ENCODE peak calls at places on chromosomes 12 and 14, in eight cellular contexts. One of them, this sample, is unnamed.
A peak's percentile ranks its signal among the peaks of the same experiment; 100 is the strongest.

GRCh38 chr12:107873223-107873622 is 98.7 kb downstream of the ASCL4 start:
- DNase-seq in cardiac muscle cell: no peak
- DNase-seq in HepG2: no peak
- DNase-seq in mammary epithelial cell: no peak
- DNase-seq in adipocyte: no peak
- DNase-seq in skeletal muscle cell: no peak
- DNase-seq in fibroblast of the aortic adventitia: no peak
- DNase-seq in aorta: no peak
- DNase-seq in this sample: no peak

GRCh38 chr14:86799244-86799647 is 1193.7 kb downstream of the GALC start:
- DNase-seq in cardiac muscle cell: peak; percentile 95
- DNase-seq in skeletal muscle cell: peak; percentile 94
- DNase-seq in mammary epithelial cell: peak; percentile 97
- DNase-seq in aorta: no peak
- DNase-seq in fibroblast of the aortic adventitia: peak; percentile 99
- DNase-seq in HepG2: peak; percentile 72
- DNase-seq in adipocyte: peak; percentile 93
- DNase-seq in this sample: peak; percentile 90

GRCh38 chr14:38127356-38127755 is 80.3 kb upstream of the SSTR1 start:
- DNase-seq in HepG2: no peak
- DNase-seq in adipocyte: no peak
- DNase-seq in fibroblast of the aortic adventitia: no peak
- DNase-seq in aorta: no peak
- DNase-seq in mammary epithelial cell: no peak
- DNase-seq in cardiac muscle cell: no peak
- DNase-seq in skeletal muscle cell: no peak
- DNase-seq in this sample: no peak

GRCh38 chr12:109763201-109763841 is 49.7 kb downstream of the FAM222A start:
- DNase-seq in HepG2: no peak
- DNase-seq in aorta: peak; percentile 9
- DNase-seq in fibroblast of the aortic adventitia: peak; percentile 35
- DNase-seq in skeletal muscle cell: no peak
- DNase-seq in adipocyte: peak; percentile 3
- DNase-seq in mammary epithelial cell: peak; percentile 84
- DNase-seq in cardiac muscle cell: peak; percentile 28
- DNase-seq in this sample: peak; percentile 22

GRCh38 chr12:96878704-96879103 is 28.4 kb upstream of the NEDD1 start:
- DNase-seq in fibroblast of the aortic adventitia: peak; percentile 91
- DNase-seq in skeletal muscle cell: no peak
- DNase-seq in HepG2: no peak
- DNase-seq in cardiac muscle cell: peak; percentile 85
- DNase-seq in aorta: no peak
- DNase-seq in mammary epithelial cell: no peak
- DNase-seq in adipocyte: peak; percentile 46
- DNase-seq in this sample: no peak

GRCh38 chr12:11666131-11666530 is 16.7 kb downstream of the ETV6 start:
- DNase-seq in aorta: no peak
- DNase-seq in adipocyte: no peak
- DNase-seq in mammary epithelial cell: no peak
- DNase-seq in cardiac muscle cell: no peak
- DNase-seq in HepG2: no peak
- DNase-seq in fibroblast of the aortic adventitia: no peak
- DNase-seq in skeletal muscle cell: no peak
- DNase-seq in this sample: no peak

GRCh38 chr14:34103176-34103575 is 152.3 kb upstream of the EGLN3 start:
- DNase-seq in adipocyte: no peak
- DNase-seq in mammary epithelial cell: no peak
- DNase-seq in fibroblast of the aortic adventitia: no peak
- DNase-seq in cardiac muscle cell: no peak
- DNase-seq in HepG2: peak; percentile 63
- DNase-seq in aorta: no peak
- DNase-seq in skeletal muscle cell: no peak
- DNase-seq in this sample: no peak

GRCh38 chr14:60649815-60650381 is 621 bp upstream of the SIX1 start:
- DNase-seq in cardiac muscle cell: no peak
- DNase-seq in HepG2: no peak
- DNase-seq in fibroblast of the aortic adventitia: peak; percentile 48
- DNase-seq in adipocyte: peak; percentile 52
- DNase-seq in skeletal muscle cell: no peak
- DNase-seq in mammary epithelial cell: peak; percentile 11
- DNase-seq in aorta: no peak
- DNase-seq in this sample: no peak

GRCh38 chr14:75821828-75822521 is 159.8 kb downstream of the TGFB3 start:
- DNase-seq in fibroblast of the aortic adventitia: no peak
- DNase-seq in cardiac muscle cell: no peak
- DNase-seq in adipocyte: no peak
- DNase-seq in mammary epithelial cell: peak; percentile 57
- DNase-seq in HepG2: no peak
- DNase-seq in aorta: no peak
- DNase-seq in skeletal muscle cell: no peak
- DNase-seq in this sample: no peak

GRCh38 chr14:92728781-92729364 is 19.6 kb downstream of the LGMN start:
- DNase-seq in adipocyte: no peak
- DNase-seq in mammary epithelial cell: peak; percentile 89
- DNase-seq in fibroblast of the aortic adventitia: no peak
- DNase-seq in cardiac muscle cell: peak; percentile 60
- DNase-seq in aorta: no peak
- DNase-seq in HepG2: no peak
- DNase-seq in skeletal muscle cell: no peak
- DNase-seq in this sample: peak; percentile 80

DNA sequence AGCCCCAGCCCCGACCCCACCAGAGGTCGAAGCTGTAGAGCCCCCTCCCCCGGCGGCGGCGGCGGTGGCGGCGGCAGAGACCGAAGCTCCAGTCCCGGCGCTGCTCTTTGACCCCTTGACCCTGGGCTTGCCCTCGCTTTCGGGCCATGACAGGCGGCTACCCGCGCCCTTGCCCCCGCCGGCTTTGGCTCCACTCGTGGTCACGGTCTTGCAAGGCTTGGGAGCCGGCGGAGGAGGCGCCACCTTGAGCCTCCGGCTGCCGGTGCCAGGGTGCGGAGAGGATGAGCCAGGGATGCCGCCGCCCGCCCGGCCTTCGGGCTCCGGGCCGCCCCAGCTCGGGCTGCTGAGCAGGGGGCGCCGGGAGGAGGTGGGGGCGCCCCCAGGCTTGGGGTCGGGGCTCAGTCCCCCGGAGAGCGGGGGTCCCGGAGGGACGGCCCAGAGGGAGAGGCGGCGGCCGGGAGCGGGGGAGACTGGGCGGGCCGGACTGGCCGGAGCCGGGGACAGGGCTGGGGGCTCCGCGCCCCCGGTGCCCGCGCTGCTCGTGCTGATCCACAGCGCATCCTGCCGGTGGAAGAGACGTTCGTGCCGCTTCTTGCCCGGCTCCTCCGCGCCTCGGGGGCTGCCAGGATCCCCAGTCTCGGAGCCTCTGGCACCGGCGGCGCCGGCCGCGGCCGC is 938 bp downstream of the AGAP2 start:
- DNase-seq in adipocyte: peak; percentile 72
- DNase-seq in aorta: no peak
- DNase-seq in fibroblast of the aortic adventitia: no peak
- DNase-seq in skeletal muscle cell: no peak
- DNase-seq in mammary epithelial cell: no peak
- DNase-seq in cardiac muscle cell: peak; percentile 21
- DNase-seq in HepG2: no peak
- DNase-seq in this sample: no peak
- H3K4me3 ChIP-seq in adipocyte: no peak overlapping the region
- H3K4me3 ChIP-seq in aorta: peak overlapping the region; percentile 41
- H3K4me3 ChIP-seq in fibroblast of the aortic adventitia: peak overlapping the region; percentile 42
- H3K4me3 ChIP-seq in skeletal muscle cell: peak overlapping the region; percentile 42
- H3K4me3 ChIP-seq in mammary epithelial cell: peak overlapping the region; percentile 30
- H3K4me3 ChIP-seq in cardiac muscle cell: peak overlapping the region; percentile 24
- H3K4me3 ChIP-seq in HepG2: peak overlapping the region; percentile 48
- H3K4me3 ChIP-seq in this sample: peak overlapping the region; percentile 4

DNA sequence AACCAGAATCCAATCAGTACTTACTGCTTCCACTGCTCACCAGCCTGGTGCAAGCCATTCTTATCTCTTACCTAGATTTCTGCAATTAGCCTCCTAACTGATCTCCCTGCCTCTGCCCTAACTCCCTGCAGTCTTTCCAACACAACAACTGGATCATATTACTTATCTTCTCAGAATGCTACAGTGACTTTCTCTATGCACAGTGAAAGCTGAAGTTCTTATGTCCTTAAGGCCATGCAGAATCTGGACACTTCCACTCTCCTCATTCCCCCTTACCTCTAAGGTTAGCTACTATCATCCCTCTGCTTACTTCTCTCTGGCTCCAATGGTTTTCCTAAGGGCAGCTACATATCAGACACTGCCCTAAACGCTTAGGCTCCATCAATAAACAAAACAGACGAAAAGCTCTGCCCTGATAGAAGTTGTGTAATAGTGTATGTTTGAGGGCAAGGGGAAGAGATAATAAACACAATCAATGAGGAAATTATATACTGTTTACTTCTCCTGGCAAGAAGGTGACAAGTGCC is 4.0 kb downstream of the KTN1 start:
- DNase-seq in cardiac muscle cell: no peak
- DNase-seq in fibroblast of the aortic adventitia: no peak
- DNase-seq in skeletal muscle cell: no peak
- DNase-seq in adipocyte: peak; percentile 50
- DNase-seq in aorta: no peak
- DNase-seq in HepG2: peak; percentile 27
- DNase-seq in mammary epithelial cell: no peak
- DNase-seq in this sample: no peak
- H3K4me3 ChIP-seq in cardiac muscle cell: no peak overlapping the region
- H3K4me3 ChIP-seq in fibroblast of the aortic adventitia: no peak overlapping the region
- H3K4me3 ChIP-seq in skeletal muscle cell: no peak overlapping the region
- H3K4me3 ChIP-seq in adipocyte: no peak overlapping the region
- H3K4me3 ChIP-seq in aorta: no peak overlapping the region
- H3K4me3 ChIP-seq in HepG2: no peak overlapping the region
- H3K4me3 ChIP-seq in mammary epithelial cell: no peak overlapping the region
- H3K4me3 ChIP-seq in this sample: no peak overlapping the region

DNA sequence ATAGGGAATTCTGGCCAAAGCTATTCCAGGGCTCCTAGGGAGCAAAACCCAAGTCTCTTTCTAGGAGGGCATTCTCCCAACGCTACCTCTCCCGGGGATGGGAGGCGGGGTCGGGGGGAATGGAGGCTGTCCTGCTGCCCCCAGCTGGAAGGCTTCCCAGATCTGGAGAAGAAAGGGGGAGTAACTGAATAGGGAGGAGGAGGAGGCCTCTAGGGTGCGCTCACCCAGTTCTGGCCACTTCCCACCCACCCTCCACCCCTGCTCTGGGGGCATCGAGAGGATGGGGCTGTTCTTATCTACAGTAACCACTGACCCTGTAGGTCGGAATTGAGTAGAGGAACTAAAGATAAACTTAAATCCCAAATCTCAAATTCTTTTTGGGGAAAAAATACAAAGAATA is 577 bp upstream of the RNASE1 start:
- DNase-seq in aorta: no peak
- DNase-seq in fibroblast of the aortic adventitia: no peak
- DNase-seq in mammary epithelial cell: no peak
- DNase-seq in skeletal muscle cell: no peak
- DNase-seq in adipocyte: no peak
- DNase-seq in HepG2: no peak
- DNase-seq in cardiac muscle cell: no peak
- DNase-seq in this sample: no peak
- H3K4me3 ChIP-seq in aorta: no peak overlapping the region
- H3K4me3 ChIP-seq in fibroblast of the aortic adventitia: no peak overlapping the region
- H3K4me3 ChIP-seq in mammary epithelial cell: no peak overlapping the region
- H3K4me3 ChIP-seq in skeletal muscle cell: no peak overlapping the region
- H3K4me3 ChIP-seq in adipocyte: no peak overlapping the region
- H3K4me3 ChIP-seq in HepG2: no peak overlapping the region
- H3K4me3 ChIP-seq in cardiac muscle cell: no peak overlapping the region
- H3K4me3 ChIP-seq in this sample: no peak overlapping the region

GRCh38 chr14:66483322-66483721 is 2.8 kb upstream of the CCDC196 start:
- DNase-seq in mammary epithelial cell: peak; percentile 28
- DNase-seq in fibroblast of the aortic adventitia: peak; percentile 39
- DNase-seq in cardiac muscle cell: peak; percentile 16
- DNase-seq in skeletal muscle cell: no peak
- DNase-seq in adipocyte: no peak
- DNase-seq in aorta: no peak
- DNase-seq in HepG2: no peak
- DNase-seq in this sample: peak; percentile 26

GRCh38 chr14:66485910-66486421 is at the start of gene CCDC196:
- DNase-seq in adipocyte: no peak
- DNase-seq in mammary epithelial cell: no peak
- DNase-seq in cardiac muscle cell: no peak
- DNase-seq in skeletal muscle cell: no peak
- DNase-seq in aorta: no peak
- DNase-seq in HepG2: no peak
- DNase-seq in fibroblast of the aortic adventitia: no peak
- DNase-seq in this sample: no peak

GRCh38 chr14:66490143-66491111 is 4.3 kb downstream of the CCDC196 start:
- DNase-seq in adipocyte: no peak
- DNase-seq in skeletal muscle cell: no peak
- DNase-seq in fibroblast of the aortic adventitia: no peak
- DNase-seq in HepG2: peak; percentile 54
- DNase-seq in cardiac muscle cell: no peak
- DNase-seq in mammary epithelial cell: no peak
- DNase-seq in aorta: no peak
- DNase-seq in this sample: no peak

GRCh38 chr14:66485029-66485428 is 1.1 kb upstream of the CCDC196 start:
- DNase-seq in cardiac muscle cell: no peak
- DNase-seq in skeletal muscle cell: no peak
- DNase-seq in fibroblast of the aortic adventitia: no peak
- DNase-seq in HepG2: no peak
- DNase-seq in aorta: no peak
- DNase-seq in mammary epithelial cell: no peak
- DNase-seq in adipocyte: no peak
- DNase-seq in this sample: no peak

GRCh38 chr14:66487159-66487558 is 988 bp downstream of the CCDC196 start:
- DNase-seq in fibroblast of the aortic adventitia: no peak
- DNase-seq in mammary epithelial cell: no peak
- DNase-seq in aorta: no peak
- DNase-seq in adipocyte: no peak
- DNase-seq in cardiac muscle cell: no peak
- DNase-seq in HepG2: no peak
- DNase-seq in skeletal muscle cell: no peak
- DNase-seq in this sample: no peak
- H3K4me3 ChIP-seq in fibroblast of the aortic adventitia: no peak overlapping the region
- H3K4me3 ChIP-seq in mammary epithelial cell: no peak overlapping the region
- H3K4me3 ChIP-seq in aorta: no peak overlapping the region
- H3K4me3 ChIP-seq in adipocyte: no peak overlapping the region
- H3K4me3 ChIP-seq in cardiac muscle cell: no peak overlapping the region
- H3K4me3 ChIP-seq in HepG2: no peak overlapping the region
- H3K4me3 ChIP-seq in skeletal muscle cell: no peak overlapping the region
- H3K4me3 ChIP-seq in this sample: no peak overlapping the region

DNA sequence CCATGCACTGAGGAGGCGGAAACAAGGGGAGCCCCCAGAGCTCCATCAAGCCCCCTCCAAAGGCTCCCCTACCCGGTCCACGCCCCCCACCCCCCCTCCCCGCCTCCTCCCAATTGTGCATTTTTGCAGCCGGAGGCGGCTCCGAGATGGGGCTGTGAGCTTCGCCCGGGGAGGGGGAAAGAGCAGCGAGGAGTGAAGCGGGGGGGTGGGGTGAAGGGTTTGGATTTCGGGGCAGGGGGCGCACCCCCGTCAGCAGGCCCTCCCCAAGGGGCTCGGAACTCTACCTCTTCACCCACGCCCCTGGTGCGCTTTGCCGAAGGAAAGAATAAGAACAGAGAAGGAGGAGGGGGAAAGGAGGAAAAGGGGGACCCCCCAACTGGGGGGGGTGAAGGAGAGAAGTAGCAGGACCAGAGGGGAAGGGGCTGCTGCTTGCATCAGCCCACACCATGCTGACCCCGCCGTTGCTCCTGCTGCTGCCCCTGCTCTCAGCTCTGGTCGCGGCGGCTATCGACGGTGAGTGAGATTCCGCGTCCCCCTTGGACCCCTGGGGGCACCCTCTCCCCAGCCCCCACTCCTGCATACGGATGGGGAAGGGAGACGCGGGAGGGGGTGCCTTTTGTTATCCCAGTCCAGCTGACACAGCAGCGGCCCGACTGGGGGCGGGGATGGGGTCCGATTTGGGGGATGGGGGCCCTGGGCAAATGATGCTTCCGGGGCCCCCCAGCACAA is 400 bp downstream of the LRP1 start:
- DNase-seq in HepG2: no peak
- DNase-seq in skeletal muscle cell: no peak
- DNase-seq in aorta: no peak
- DNase-seq in cardiac muscle cell: no peak
- DNase-seq in fibroblast of the aortic adventitia: no peak
- DNase-seq in adipocyte: peak; percentile 39
- DNase-seq in mammary epithelial cell: no peak
- DNase-seq in this sample: no peak
- H3K4me3 ChIP-seq in HepG2: peak overlapping the region; percentile 87
- H3K4me3 ChIP-seq in skeletal muscle cell: peak overlapping the region; percentile 94
- H3K4me3 ChIP-seq in aorta: peak overlapping the region; percentile 94
- H3K4me3 ChIP-seq in cardiac muscle cell: peak overlapping the region; percentile 84
- H3K4me3 ChIP-seq in fibroblast of the aortic adventitia: peak overlapping the region; percentile 89
- H3K4me3 ChIP-seq in adipocyte: peak overlapping the region; percentile 84
- H3K4me3 ChIP-seq in mammary epithelial cell: peak overlapping the region; percentile 72
- H3K4me3 ChIP-seq in this sample: peak overlapping the region; percentile 87

This sample was measured in epithelial cell of proximal tubule.